ENCODE peak calls at places on chromosomes 11 and 22, in six cellular contexts. One of them, this sample, is unnamed.

GRCh38 chr22:45179276-45180049 is 15.7 kb downstream of the NUP50 start:
- DNase-seq in HepG2: no peak
- DNase-seq in GM12891: no peak
- DNase-seq in K562: no peak
- DNase-seq in H1: no peak
- DNase-seq in GM12878: no peak
- DNase-seq in this sample: no peak

GRCh38 chr22:47130883-47131610 is 368.6 kb downstream of the TBC1D22A start:
- DNase-seq in GM12891: no peak
- DNase-seq in HepG2: no peak
- DNase-seq in GM12878: no peak
- DNase-seq in K562: no peak
- DNase-seq in H1: no peak
- DNase-seq in this sample: no peak

GRCh38 chr22:29621761-29622526 is 18.5 kb downstream of the NF2 start:
- DNase-seq in H1: no peak
- DNase-seq in HepG2: peak; percentile 19
- DNase-seq in GM12891: no peak
- DNase-seq in K562: no peak
- DNase-seq in GM12878: no peak
- DNase-seq in this sample: no peak

GRCh38 chr11:46456676-46457432 is 65.3 kb upstream of the CHRM4 start:
- DNase-seq in GM12878: no peak
- DNase-seq in H1: no peak
- DNase-seq in HepG2: no peak
- DNase-seq in K562: no peak
- DNase-seq in GM12891: no peak
- DNase-seq in this sample: no peak

GRCh38 chr11:117189191-117189940 is 9.8 kb upstream of the TAGLN start:
- DNase-seq in H1: no peak
- DNase-seq in K562: no peak
- DNase-seq in GM12891: no peak
- DNase-seq in GM12878: peak; percentile 68
- DNase-seq in HepG2: no peak
- DNase-seq in this sample: no peak

GRCh38 chr11:95884364-95884763 is 39.5 kb downstream of the MTMR2 start:
- DNase-seq in K562: no peak
- DNase-seq in GM12891: no peak
- DNase-seq in GM12878: no peak
- DNase-seq in H1: no peak
- DNase-seq in HepG2: no peak
- DNase-seq in this sample: no peak

GRCh38 chr22:31233001-31233400 is 20.9 kb downstream of the LIMK2 start:
- DNase-seq in K562: no peak
- DNase-seq in GM12891: no peak
- DNase-seq in HepG2: no peak
- DNase-seq in GM12878: no peak
- DNase-seq in H1: no peak
- DNase-seq in this sample: no peak

GRCh38 chr22:20404881-20405280 is 10.9 kb downstream of the ZNF74 start:
- DNase-seq in GM12891: no peak
- DNase-seq in HepG2: no peak
- DNase-seq in H1: no peak
- DNase-seq in K562: no peak
- DNase-seq in GM12878: no peak
- DNase-seq in this sample: no peak

GRCh38 chr22:26691377-26691716 is 34.0 kb downstream of the MIAT start:
- DNase-seq in GM12878: no peak
- DNase-seq in GM12891: no peak
- DNase-seq in K562: no peak
- DNase-seq in H1: no peak
- DNase-seq in HepG2: no peak
- DNase-seq in this sample: no peak

DNA sequence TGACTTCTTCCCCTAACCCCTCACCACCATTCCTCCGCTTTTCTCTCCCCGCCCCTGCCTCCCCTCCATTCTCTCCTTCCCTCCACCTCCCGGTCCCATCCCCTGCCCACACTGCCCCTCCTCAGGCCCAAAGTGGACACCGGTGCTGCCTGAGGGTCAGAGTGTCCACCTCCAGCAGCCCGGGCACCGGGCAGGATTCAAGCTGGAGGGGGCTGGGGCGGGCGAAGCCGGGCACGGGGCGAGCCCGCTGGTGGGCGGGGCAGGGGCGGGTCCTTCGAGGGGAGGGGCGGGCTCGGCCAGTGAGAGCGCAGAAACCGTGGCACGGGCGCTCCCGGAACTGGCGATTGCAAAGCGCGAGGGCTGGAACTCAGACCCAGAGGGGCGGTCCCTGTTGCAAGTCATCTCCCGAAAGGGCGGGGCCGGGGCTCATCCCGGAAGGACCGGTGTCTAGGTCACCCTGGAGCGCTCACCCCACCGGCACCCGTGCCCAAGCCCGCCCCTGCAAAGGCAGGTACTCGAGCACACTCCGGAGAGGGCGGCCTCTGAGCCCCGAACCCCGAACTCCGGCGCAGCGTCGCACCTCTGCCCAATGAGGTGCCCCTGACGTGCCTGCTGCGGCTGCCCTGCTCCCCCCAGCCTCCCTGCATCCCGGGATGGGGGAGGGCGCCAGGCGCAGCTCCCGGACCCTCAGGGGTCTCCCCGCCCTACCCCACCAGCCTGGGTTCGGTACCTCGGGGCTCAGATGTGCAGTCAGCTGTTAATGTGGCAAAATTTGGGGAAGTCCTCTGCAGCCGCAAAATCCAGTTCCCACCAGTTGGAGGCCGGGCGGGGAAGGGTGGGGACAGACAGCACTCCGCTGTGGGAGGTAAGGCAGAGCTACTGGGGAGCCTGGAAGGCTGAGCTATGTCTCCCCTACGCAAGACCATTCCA is 16.5 kb upstream of the CDKN1C start:
- DNase-seq in HepG2: peak; percentile 90
- DNase-seq in GM12878: peak; percentile 66
- DNase-seq in GM12891: peak; percentile 99
- DNase-seq in K562: peak; percentile 97
- DNase-seq in H1: peak; percentile 73
- DNase-seq in this sample: peak; percentile 99
- TF ChIP-seq POLR2A in HepG2: no peak
- TF ChIP-seq POLR2A in GM12878: peak; percentile 88
- TF ChIP-seq POLR2A in GM12891: no peak
- TF ChIP-seq POLR2A in K562: peak; percentile 82
- TF ChIP-seq POLR2A in H1: no peak
- TF ChIP-seq POLR2A in this sample: peak; percentile 67

GRCh38 chr11:132471491-132471890 is 1060.8 kb downstream of the OPCML start:
- DNase-seq in H1: no peak
- DNase-seq in HepG2: no peak
- DNase-seq in GM12878: no peak
- DNase-seq in GM12891: no peak
- DNase-seq in K562: no peak
- DNase-seq in this sample: no peak
- TF ChIP-seq TAF1 in H1: no peak
- TF ChIP-seq TAF1 in HepG2: no peak
- TF ChIP-seq TAF1 in GM12878: no peak
- TF ChIP-seq TAF1 in GM12891: no peak
- TF ChIP-seq TAF1 in K562: no peak
- TF ChIP-seq TAF1 in this sample: no peak

GRCh38 chr11:93689166-93689734 is 27.8 kb downstream of the CEP295 start:
- DNase-seq in HepG2: no peak
- DNase-seq in K562: no peak
- DNase-seq in GM12878: no peak
- DNase-seq in H1: no peak
- DNase-seq in GM12891: no peak
- DNase-seq in this sample: no peak
- TF ChIP-seq POLR2A in HepG2: no peak
- TF ChIP-seq POLR2A in K562: no peak
- TF ChIP-seq POLR2A in GM12878: no peak
- TF ChIP-seq POLR2A in H1: no peak
- TF ChIP-seq POLR2A in GM12891: no peak
- TF ChIP-seq POLR2A in this sample: no peak

GRCh38 chr11:34379081-34379480 is 21.3 kb upstream of the ABTB2 start:
- DNase-seq in H1: no peak
- DNase-seq in HepG2: no peak
- DNase-seq in GM12878: no peak
- DNase-seq in GM12891: no peak
- DNase-seq in K562: no peak
- DNase-seq in this sample: no peak
- TF ChIP-seq TAF1 in H1: no peak
- TF ChIP-seq TAF1 in HepG2: no peak
- TF ChIP-seq TAF1 in GM12878: no peak
- TF ChIP-seq TAF1 in GM12891: no peak
- TF ChIP-seq TAF1 in K562: no peak
- TF ChIP-seq TAF1 in this sample: no peak

GRCh38 chr22:37581534-37581933 is 1.6 kb upstream of the LGALS2 start:
- DNase-seq in HepG2: no peak
- DNase-seq in GM12891: no peak
- DNase-seq in GM12878: no peak
- DNase-seq in K562: no peak
- DNase-seq in H1: no peak
- DNase-seq in this sample: no peak
- TF ChIP-seq POLR2A in HepG2: no peak
- TF ChIP-seq POLR2A in GM12891: no peak
- TF ChIP-seq POLR2A in GM12878: no peak
- TF ChIP-seq POLR2A in K562: no peak
- TF ChIP-seq POLR2A in H1: no peak
- TF ChIP-seq POLR2A in this sample: no peak